ENCODE peak calls at places on chromosome 1, in four cellular contexts. One of them, this sample, is unnamed.

GRCh38 chr1:209589440-209589839 is 5.9 kb downstream of the CAMK1G start:
- DNase-seq in NCI-H2171: no peak
- DNase-seq in NB4: no peak
- DNase-seq in central memory CD8-positive, alpha-beta T cell: no peak
- DNase-seq in this sample: no peak

GRCh38 chr1:40901886-40902633 is 39.9 kb upstream of the CITED4 start:
- DNase-seq in NCI-H2171: no peak
- DNase-seq in NB4: peak
- DNase-seq in central memory CD8-positive, alpha-beta T cell: no peak
- DNase-seq in this sample: peak

GRCh38 chr1:87084247-87084836 is 169.9 kb downstream of the HS2ST1 start:
- DNase-seq in central memory CD8-positive, alpha-beta T cell: no peak
- DNase-seq in NB4: peak
- DNase-seq in NCI-H2171: peak
- DNase-seq in this sample: no peak

GRCh38 chr1:188140958-188141357 is 1312.2 kb downstream of the PLA2G4A start:
- DNase-seq in central memory CD8-positive, alpha-beta T cell: no peak
- DNase-seq in NCI-H2171: peak
- DNase-seq in NB4: no peak
- DNase-seq in this sample: no peak

GRCh38 chr1:41919764-41920397 is 1.2 kb upstream of the HIVEP3 start:
- DNase-seq in NCI-H2171: peak
- DNase-seq in central memory CD8-positive, alpha-beta T cell: peak
- DNase-seq in NB4: peak
- DNase-seq in this sample: no peak

GRCh38 chr1:38852780-38853179 is 6.8 kb downstream of the RRAGC start:
- DNase-seq in NB4: no peak
- DNase-seq in central memory CD8-positive, alpha-beta T cell: no peak
- DNase-seq in NCI-H2171: no peak
- DNase-seq in this sample: no peak

GRCh38 chr1:79695133-79695532 is 688.6 kb upstream of the ADGRL4 start:
- DNase-seq in NB4: no peak
- DNase-seq in central memory CD8-positive, alpha-beta T cell: no peak
- DNase-seq in NCI-H2171: no peak
- DNase-seq in this sample: no peak

GRCh38 chr1:2298685-2299673 is 70.9 kb downstream of the SKI start:
- DNase-seq in central memory CD8-positive, alpha-beta T cell: no peak
- DNase-seq in NB4: no peak
- DNase-seq in NCI-H2171: no peak
- DNase-seq in this sample: no peak

GRCh38 chr1:53621144-53621543 is 117.8 kb downstream of the GLIS1 start:
- DNase-seq in NB4: no peak
- DNase-seq in NCI-H2171: no peak
- DNase-seq in central memory CD8-positive, alpha-beta T cell: no peak
- DNase-seq in this sample: no peak

GRCh38 chr1:84435159-84435558 is 36.9 kb downstream of the DNASE2B start:
- DNase-seq in NB4: peak
- DNase-seq in NCI-H2171: no peak
- DNase-seq in central memory CD8-positive, alpha-beta T cell: no peak
- DNase-seq in this sample: no peak

GRCh38 chr1:64539808-64540207 is 69.9 kb downstream of the CACHD1 start:
- DNase-seq in NCI-H2171: peak
- DNase-seq in central memory CD8-positive, alpha-beta T cell: no peak
- DNase-seq in NB4: no peak
- DNase-seq in this sample: no peak

GRCh38 chr1:42420145-42420544 is 35.7 kb downstream of the ZMYND12 start:
- DNase-seq in NB4: no peak
- DNase-seq in central memory CD8-positive, alpha-beta T cell: no peak
- DNase-seq in NCI-H2171: no peak
- DNase-seq in this sample: no peak